ENCODE peak calls at places on chromosomes 3 and 15, in seven cellular contexts. One of them, this sample, is unnamed. For H3K27me3, the result is how much of the 10 kb centered on the place peaks cover.

GRCh38 chr15:41655716-41656115 is 4.5 kb upstream of the MGA start:
- DNase-seq in ovary: no peak
- DNase-seq in upper lobe of left lung: no peak
- DNase-seq in H1: no peak
- DNase-seq in sigmoid colon: no peak
- DNase-seq in IMR-90: peak
- DNase-seq in transverse colon: no peak
- DNase-seq in this sample: no peak

GRCh38 chr15:98123297-98123696 is 162.8 kb downstream of the ARRDC4 start:
- DNase-seq in upper lobe of left lung: no peak
- DNase-seq in sigmoid colon: no peak
- DNase-seq in IMR-90: no peak
- DNase-seq in H1: no peak
- DNase-seq in ovary: no peak
- DNase-seq in transverse colon: no peak
- DNase-seq in this sample: no peak

GRCh38 chr3:185981621-185982020 is 43.8 kb upstream of the TRA2B start:
- DNase-seq in sigmoid colon: no peak
- DNase-seq in ovary: no peak
- DNase-seq in transverse colon: no peak
- DNase-seq in H1: no peak
- DNase-seq in IMR-90: no peak
- DNase-seq in upper lobe of left lung: no peak
- DNase-seq in this sample: no peak

GRCh38 chr15:34436956-34437442 is 609 bp downstream of the GOLGA8A start:
- DNase-seq in ovary: peak
- DNase-seq in sigmoid colon: no peak
- DNase-seq in transverse colon: peak
- DNase-seq in H1: peak
- DNase-seq in IMR-90: peak
- DNase-seq in upper lobe of left lung: no peak
- DNase-seq in this sample: no peak

GRCh38 chr3:32913790-32914446 is 37.5 kb upstream of the CCR4 start:
- DNase-seq in IMR-90: no peak
- DNase-seq in transverse colon: no peak
- DNase-seq in ovary: no peak
- DNase-seq in upper lobe of left lung: peak
- DNase-seq in H1: no peak
- DNase-seq in sigmoid colon: peak
- DNase-seq in this sample: no peak

GRCh38 chr3:11832964-11833621 is 13.6 kb downstream of the TAMM41 start:
- DNase-seq in transverse colon: no peak
- DNase-seq in IMR-90: no peak
- DNase-seq in sigmoid colon: no peak
- DNase-seq in upper lobe of left lung: no peak
- DNase-seq in ovary: peak
- DNase-seq in H1: no peak
- DNase-seq in this sample: peak

GRCh38 chr3:69856965-69857364 is 117.7 kb downstream of the MITF start:
- DNase-seq in transverse colon: no peak
- DNase-seq in IMR-90: no peak
- DNase-seq in H1: no peak
- DNase-seq in upper lobe of left lung: no peak
- DNase-seq in ovary: no peak
- DNase-seq in sigmoid colon: no peak
- DNase-seq in this sample: no peak

GRCh38 chr3:198079771-198080520 is 119.9 kb downstream of the LMLN start:
- DNase-seq in transverse colon: peak
- DNase-seq in H1: peak
- DNase-seq in ovary: no peak
- DNase-seq in IMR-90: peak
- DNase-seq in sigmoid colon: no peak
- DNase-seq in upper lobe of left lung: no peak
- DNase-seq in this sample: no peak

GRCh38 chr15:64686130-64686735 is 89.2 kb downstream of the RBPMS2 start:
- DNase-seq in ovary: no peak
- DNase-seq in sigmoid colon: no peak
- DNase-seq in IMR-90: peak
- DNase-seq in transverse colon: no peak
- DNase-seq in H1: no peak
- DNase-seq in upper lobe of left lung: no peak
- DNase-seq in this sample: no peak

GRCh38 chr3:117322866-117323265 is 613.3 kb downstream of the TUSC7 start:
- DNase-seq in ovary: no peak
- DNase-seq in IMR-90: peak
- DNase-seq in H1: no peak
- DNase-seq in sigmoid colon: no peak
- DNase-seq in transverse colon: no peak
- DNase-seq in upper lobe of left lung: no peak
- DNase-seq in this sample: no peak

GRCh38 chr3:48186993-48187578 is 1.1 kb downstream of the CDC25A start:
- DNase-seq in H1: no peak
- DNase-seq in ovary: no peak
- DNase-seq in upper lobe of left lung: no peak
- DNase-seq in transverse colon: no peak
- DNase-seq in sigmoid colon: no peak
- DNase-seq in IMR-90: peak
- DNase-seq in this sample: no peak

GRCh38 chr3:14439501-14440167 is 37.2 kb downstream of the SLC6A6 start:
- DNase-seq in upper lobe of left lung: peak
- DNase-seq in sigmoid colon: peak
- DNase-seq in transverse colon: peak
- DNase-seq in IMR-90: peak
- DNase-seq in ovary: peak
- DNase-seq in H1: no peak
- DNase-seq in this sample: peak

GRCh38 chr3:149589332-149589731 is 68.5 kb downstream of the WWTR1 start:
- DNase-seq in transverse colon: no peak
- DNase-seq in ovary: no peak
- DNase-seq in IMR-90: peak
- DNase-seq in sigmoid colon: no peak
- DNase-seq in H1: no peak
- DNase-seq in upper lobe of left lung: no peak
- DNase-seq in this sample: no peak

GRCh38 chr3:45782381-45782780 is 14.0 kb downstream of the SLC6A20 start:
- DNase-seq in IMR-90: no peak
- DNase-seq in H1: no peak
- DNase-seq in transverse colon: no peak
- DNase-seq in upper lobe of left lung: no peak
- DNase-seq in ovary: no peak
- DNase-seq in sigmoid colon: no peak
- DNase-seq in this sample: no peak

GRCh38 chr15:53312707-53313106 is 446.8 kb downstream of the WDR72 start:
- DNase-seq in H1: no peak
- DNase-seq in ovary: no peak
- DNase-seq in transverse colon: no peak
- DNase-seq in upper lobe of left lung: no peak
- DNase-seq in sigmoid colon: no peak
- DNase-seq in IMR-90: no peak
- DNase-seq in this sample: no peak

GRCh38 chr15:80252281-80252619 is 237 bp upstream of the CTXND1 start:
- DNase-seq in transverse colon: no peak
- DNase-seq in ovary: no peak
- DNase-seq in H1: no peak
- DNase-seq in IMR-90: no peak
- DNase-seq in sigmoid colon: no peak
- DNase-seq in upper lobe of left lung: no peak
- DNase-seq in this sample: no peak

GRCh38 chr15:80249973-80250372 is 2.0 kb downstream of the CTXND1 start:
- DNase-seq in IMR-90: no peak
- DNase-seq in sigmoid colon: no peak
- DNase-seq in H1: no peak
- DNase-seq in ovary: no peak
- DNase-seq in upper lobe of left lung: no peak
- DNase-seq in transverse colon: no peak
- DNase-seq in this sample: no peak

GRCh38 chr15:80250614-80251504 is 1.2 kb downstream of the CTXND1 start:
- DNase-seq in H1: no peak
- DNase-seq in sigmoid colon: peak
- DNase-seq in IMR-90: no peak
- DNase-seq in transverse colon: no peak
- DNase-seq in ovary: no peak
- DNase-seq in upper lobe of left lung: no peak
- DNase-seq in this sample: peak

GRCh38 chr15:80247320-80247719 is 4.7 kb downstream of the CTXND1 start:
- DNase-seq in IMR-90: no peak
- DNase-seq in sigmoid colon: peak
- DNase-seq in transverse colon: no peak
- DNase-seq in ovary: no peak
- DNase-seq in upper lobe of left lung: no peak
- DNase-seq in H1: no peak
- DNase-seq in this sample: no peak

DNA sequence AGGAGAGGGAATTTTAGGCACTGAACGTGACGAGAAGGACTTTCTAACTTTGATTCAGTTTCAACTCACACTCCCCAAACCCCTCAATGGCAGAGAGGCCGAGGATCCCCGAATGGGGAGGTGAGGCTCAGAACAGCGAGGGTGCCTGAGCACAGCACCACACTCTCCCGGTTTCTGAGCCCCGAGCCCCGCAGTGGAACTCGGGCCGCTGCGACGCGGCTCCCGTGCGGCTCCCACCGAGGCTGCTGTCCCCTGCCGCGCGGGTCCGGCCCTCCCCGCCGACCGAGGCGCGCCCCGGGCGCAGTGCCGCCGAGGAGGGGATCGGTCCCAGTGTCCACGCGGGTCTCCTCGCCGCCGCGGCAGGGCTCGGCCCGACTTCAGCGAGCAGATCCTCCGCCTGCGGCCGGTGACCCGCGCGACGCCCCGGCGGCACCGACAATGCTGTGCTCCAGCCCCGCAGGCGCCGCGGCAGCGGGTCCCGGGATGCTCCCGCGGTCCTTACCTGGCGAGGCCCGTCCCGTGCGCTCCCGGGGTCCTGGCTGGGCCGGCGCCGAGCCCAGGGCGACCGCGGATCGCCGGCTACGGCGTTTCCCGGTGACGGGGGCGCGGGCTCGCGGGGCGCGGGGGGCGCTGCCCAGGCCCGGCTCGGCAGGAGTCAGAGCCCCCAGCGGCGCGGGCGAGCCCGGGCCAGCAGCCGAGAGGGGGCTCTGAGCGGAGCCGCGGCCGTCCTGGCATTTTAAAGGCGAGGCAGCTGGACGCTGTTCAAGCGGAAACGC is at the start of gene CTXND1:
- DNase-seq in ovary: peak
- DNase-seq in upper lobe of left lung: no peak
- DNase-seq in H1: no peak
- DNase-seq in transverse colon: no peak
- DNase-seq in IMR-90: no peak
- DNase-seq in sigmoid colon: peak
- DNase-seq in this sample: peak
- H3K27me3 ChIP-seq in ovary: under half
- H3K27me3 ChIP-seq in upper lobe of left lung: under half
- H3K27me3 ChIP-seq in H1: under half
- H3K27me3 ChIP-seq in transverse colon: half or more
- H3K27me3 ChIP-seq in IMR-90: half or more
- H3K27me3 ChIP-seq in sigmoid colon: half or more
- H3K27me3 ChIP-seq in this sample: under half

DNA sequence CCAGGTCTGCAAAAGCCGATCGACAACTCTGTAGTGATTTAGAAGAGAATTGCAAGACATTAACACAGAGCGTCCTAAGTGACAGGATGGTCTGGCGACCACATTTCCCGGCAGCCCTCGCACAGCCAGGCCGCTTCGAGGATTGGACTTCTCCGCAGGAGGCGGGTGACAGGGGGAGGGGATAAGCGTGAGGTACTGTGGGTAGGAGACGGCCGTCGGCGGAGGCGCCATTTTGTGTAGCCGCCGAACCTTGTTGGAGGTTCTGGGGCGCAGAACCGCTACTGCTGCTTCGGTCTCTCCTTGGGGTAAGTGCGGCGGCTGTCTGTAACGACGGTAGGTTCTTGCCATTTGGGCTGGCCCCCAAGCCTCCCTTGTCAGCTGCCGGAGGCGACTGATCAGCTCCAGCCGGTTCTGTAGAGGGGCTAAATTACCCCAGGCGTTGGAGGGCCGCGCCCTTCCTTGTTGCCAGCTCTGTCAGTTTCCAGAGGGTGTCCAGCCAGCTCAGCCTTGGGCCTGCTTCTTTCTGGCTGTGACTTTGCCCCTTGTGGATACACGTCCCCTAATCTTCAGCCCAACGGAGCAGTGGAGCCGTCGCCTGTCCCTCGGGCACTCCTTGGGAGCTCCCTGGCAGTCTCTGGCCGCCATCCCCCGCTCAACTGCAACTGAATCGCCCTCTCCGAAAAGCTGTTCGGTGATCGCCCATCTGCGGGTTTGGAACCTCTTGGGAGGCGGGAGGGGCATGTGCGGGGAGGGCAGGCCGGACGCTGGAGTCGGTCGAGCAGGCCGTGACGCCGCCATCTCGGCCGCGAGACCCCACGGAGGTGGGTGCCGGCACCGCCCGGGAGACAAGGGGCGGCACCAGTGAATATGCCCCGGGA is at the start of gene RBM5:
- DNase-seq in IMR-90: peak
- DNase-seq in sigmoid colon: peak
- DNase-seq in upper lobe of left lung: peak
- DNase-seq in ovary: peak
- DNase-seq in H1: peak
- DNase-seq in transverse colon: peak
- DNase-seq in this sample: peak
- TF ChIP-seq POLR2A in IMR-90: peak
- TF ChIP-seq POLR2A in sigmoid colon: peak
- TF ChIP-seq POLR2A in upper lobe of left lung: no peak
- TF ChIP-seq POLR2A in ovary: peak
- TF ChIP-seq POLR2A in H1: no peak
- TF ChIP-seq POLR2A in transverse colon: peak
- TF ChIP-seq POLR2A in this sample: peak

GRCh38 chr3:63130625-63131024 is 147.5 kb upstream of the SYNPR start:
- DNase-seq in transverse colon: no peak
- DNase-seq in sigmoid colon: no peak
- DNase-seq in IMR-90: no peak
- DNase-seq in ovary: no peak
- DNase-seq in H1: no peak
- DNase-seq in upper lobe of left lung: no peak
- DNase-seq in this sample: no peak

GRCh38 chr3:63132456-63133250 is 145.5 kb upstream of the SYNPR start:
- DNase-seq in sigmoid colon: no peak
- DNase-seq in IMR-90: no peak
- DNase-seq in transverse colon: no peak
- DNase-seq in H1: no peak
- DNase-seq in upper lobe of left lung: no peak
- DNase-seq in ovary: no peak
- DNase-seq in this sample: no peak

DNA sequence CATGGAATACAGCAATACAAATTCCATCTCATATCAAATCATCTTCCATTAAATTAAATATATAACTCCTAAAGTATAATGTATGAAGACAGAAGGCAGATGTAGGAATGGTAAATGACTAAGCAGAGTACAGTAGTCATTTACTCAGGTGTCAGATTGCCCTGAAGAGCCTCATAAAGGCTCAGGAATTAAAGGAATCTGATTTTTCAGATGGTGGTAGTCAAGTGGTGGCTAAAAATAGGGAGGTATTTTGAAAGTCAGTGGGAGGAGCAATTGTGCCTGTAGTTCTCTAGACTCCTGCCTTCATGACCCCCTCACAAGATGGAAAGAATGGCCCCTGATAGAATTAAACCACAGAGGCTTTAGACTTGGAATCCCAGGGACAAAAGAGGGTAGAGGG is 142.7 kb upstream of the SYNPR start:
- DNase-seq in transverse colon: no peak
- DNase-seq in upper lobe of left lung: no peak
- DNase-seq in H1: no peak
- DNase-seq in IMR-90: no peak
- DNase-seq in sigmoid colon: no peak
- DNase-seq in ovary: no peak
- DNase-seq in this sample: no peak
- H3K4me3 ChIP-seq in transverse colon: no peak
- H3K4me3 ChIP-seq in upper lobe of left lung: no peak
- H3K4me3 ChIP-seq in H1: no peak
- H3K4me3 ChIP-seq in IMR-90: no peak
- H3K4me3 ChIP-seq in sigmoid colon: no peak
- H3K4me3 ChIP-seq in ovary: no peak
- H3K4me3 ChIP-seq in this sample: no peak

GRCh38 chr15:74496648-74497047 is 35.7 kb upstream of the UBL7 start:
- DNase-seq in transverse colon: no peak
- DNase-seq in upper lobe of left lung: no peak
- DNase-seq in IMR-90: no peak
- DNase-seq in ovary: no peak
- DNase-seq in H1: no peak
- DNase-seq in sigmoid colon: no peak
- DNase-seq in this sample: no peak
- H3K27me3 ChIP-seq in transverse colon: under half
- H3K27me3 ChIP-seq in upper lobe of left lung: under half
- H3K27me3 ChIP-seq in IMR-90: under half
- H3K27me3 ChIP-seq in ovary: under half
- H3K27me3 ChIP-seq in H1: under half
- H3K27me3 ChIP-seq in sigmoid colon: under half
- H3K27me3 ChIP-seq in this sample: under half

This sample was measured in right lobe of liver.